ENCODE peak calls at places on chromosomes 2 and 18, in eight cellular contexts. V, A, O, S, N, Z, H and E are unnamed samples.

GRCh38 chr2:16238756-16239150 is 298.4 kb downstream of the MYCN start:
- DNase-seq in V (no peak), A (no peak), O (no peak), S (no peak), N (no peak), Z (no peak), H (no peak), E (no peak)

GRCh38 chr2:78245394-78246140 is 723.4 kb upstream of the LRRTM4 start:
- DNase-seq in V (no peak), A (no peak), O (no peak), S (no peak), N (no peak), Z (no peak), H (no peak), E (no peak)

GRCh38 chr2:204796581-204796980 is 251.3 kb downstream of the PARD3B start:
- DNase-seq in V (no peak), A (no peak), O (no peak), S (no peak), N (no peak), Z (no peak), H (no peak), E (no peak)

GRCh38 chr18:41842886-41843285 is 112.1 kb upstream of the PIK3C3 start:
- DNase-seq in V (no peak), A (no peak), O (no peak), S (no peak), N (peak; percentile 5), Z (no peak), H (no peak), E (no peak)

GRCh38 chr2:186255823-186256222 is 230.2 kb upstream of the ZC3H15 start:
- DNase-seq in V (no peak), A (no peak), O (peak; percentile 82), S (no peak), N (no peak), Z (no peak), H (no peak), E (no peak)

GRCh38 chr2:27638709-27639108 is 9.9 kb downstream of the GPN1 start:
- DNase-seq in V (no peak), A (no peak), O (no peak), S (no peak), N (peak; percentile 68), Z (no peak), H (no peak), E (no peak)

GRCh38 chr18:23539298-23539697 is 36.0 kb downstream of the RMC1 start:
- DNase-seq in V (no peak), A (no peak), O (no peak), S (no peak), N (no peak), Z (no peak), H (no peak), E (no peak)

GRCh38 chr2:177799531-177799930 is 273.0 kb downstream of the PDE11A start:
- DNase-seq in V (peak; percentile 65), A (peak; percentile 38), O (peak; percentile 65), S (peak; percentile 6), N (peak; percentile 39), Z (no peak), H (no peak), E (peak; percentile 8)

GRCh38 chr18:79463424-79463960 is 67.8 kb downstream of the NFATC1 start:
- DNase-seq in V (no peak), A (no peak), O (no peak), S (no peak), N (no peak), Z (no peak), H (no peak), E (no peak)

GRCh38 chr2:216956820-216957493 is 97.1 kb upstream of the TNP1 start:
- DNase-seq in V (no peak), A (no peak), O (no peak), S (no peak), N (peak; percentile 100), Z (no peak), H (no peak), E (no peak)

GRCh38 chr18:61551586-61551985 is 218.4 kb downstream of the CDH20 start:
- DNase-seq in V (peak; percentile 65), A (peak; percentile 92), O (peak; percentile 76), S (peak; percentile 77), N (peak; percentile 78), Z (no peak), H (no peak), E (peak; percentile 92)

GRCh38 chr2:64656379-64656778 is 2.7 kb upstream of the SERTAD2 start:
- DNase-seq in V (no peak), A (no peak), O (no peak), S (no peak), N (no peak), Z (no peak), H (no peak), E (no peak)

GRCh38 chr2:233352141-233352842 is 2.0 kb upstream of the DGKD start:
- DNase-seq in V (no peak), A (peak; percentile 50), O (no peak), S (no peak), N (no peak), Z (no peak), H (no peak), E (no peak)

GRCh38 chr18:2847341-2848144 is 737 bp downstream of the EMILIN2 start:
- DNase-seq in V (no peak), A (no peak), O (peak; percentile 75), S (no peak), N (peak; percentile 20), Z (no peak), H (peak; percentile 72), E (no peak)

GRCh38 chr2:220078439-220078838 is 451.0 kb downstream of the SLC4A3 start:
- DNase-seq in V (no peak), A (no peak), O (no peak), S (no peak), N (no peak), Z (no peak), H (no peak), E (no peak)

GRCh38 chr18:68991281-68991680 is 193.4 kb downstream of the CCDC102B start:
- DNase-seq in V (no peak), A (no peak), O (no peak), S (no peak), N (no peak), Z (no peak), H (no peak), E (no peak)